ENCODE peak calls at places on chromosomes 7 and 10, in four cellular contexts. N is GOT3; A is CD8-positive, alpha-beta T cell; V is aorta. O is an unnamed sample.

GRCh38 chr10:122537545-122537944 is 23.0 kb upstream of the DMBT1 start:
- DNase-seq in V (no peak), A (no peak), N (no peak), O (no peak)

GRCh38 chr10:2137549-2138174 is 400.3 kb upstream of the ADARB2 start:
- DNase-seq in V (no peak), N (no peak), A (no peak), O (no peak)

GRCh38 chr10:114131094-114131493 is 42.9 kb downstream of the CCDC186 start:
- DNase-seq in N (no peak), A (no peak), V (no peak), O (no peak)

GRCh38 chr7:133618970-133619369 is 366.1 kb downstream of the EXOC4 start:
- DNase-seq in V (no peak), A (no peak), N (no peak), O (no peak)

GRCh38 chr10:22374489-22375126 is 29.3 kb downstream of the SPAG6 start:
- DNase-seq in N (no peak), A (no peak), V (no peak), O (no peak)

GRCh38 chr7:128030999-128031681 is at the start of gene LRRC4:
- DNase-seq in V (no peak), N (no peak), A (no peak), O (no peak)

GRCh38 chr10:47409866-47410256 is 25.8 kb upstream of the ZNF488 start:
- DNase-seq in V (no peak), N (no peak), A (no peak), O (no peak)

GRCh38 chr10:88386878-88387773 is 196.0 kb downstream of the RNLS start:
- DNase-seq in V (no peak), A (no peak), N (no peak), O (peak)

GRCh38 chr10:109504401-109504800 is 418.9 kb downstream of the XPNPEP1 start:
- DNase-seq in A (no peak), V (no peak), N (no peak), O (no peak)

GRCh38 chr7:76509931-76510877 is at the start of gene UPK3B:
- DNase-seq in V (no peak), N (no peak), A (no peak), O (peak)

GRCh38 chr10:83516788-83517187 is 622.5 kb upstream of the GHITM start:
- DNase-seq in A (no peak), V (no peak), N (no peak), O (no peak)

GRCh38 chr10:90319188-90319914 is 538.5 kb downstream of the HTR7 start:
- DNase-seq in V (no peak), N (no peak), A (no peak), O (no peak)

GRCh38 chr10:70797840-70798239 is 12.7 kb upstream of the TBATA start:
- DNase-seq in A (no peak), N (no peak), V (no peak), O (no peak)

GRCh38 chr10:132186488-132187413 is at the start of gene DPYSL4:
- DNase-seq in N (no peak), V (no peak), A (no peak), O (peak)

GRCh38 chr7:151086802-151087246 is 549 bp downstream of the AGAP3 start:
- DNase-seq in N (no peak), V (no peak), A (no peak), O (no peak)

GRCh38 chr10:82969405-82969804 is 1094.4 kb downstream of the NRG3 start:
- DNase-seq in N (no peak), V (no peak), A (no peak), O (no peak)

GRCh38 chr7:140640727-140641531 is at the start of gene DENND2A:
- DNase-seq in N (no peak), V (peak), A (no peak), O (no peak)

GRCh38 chr7:114663502-114663901 is 248.9 kb downstream of the FOXP2 start:
- DNase-seq in N (no peak), V (no peak), A (no peak), O (no peak)